ENCODE peak calls at places on chromosome 2, in six cellular contexts. U is right lobe of liver, S is upper lobe of left lung, M is tibial artery, Q is ovary, W is WTC11. L is an unnamed sample.

GRCh38 chr2:240441326-240441992 is 6.0 kb downstream of the GPC1 start:
- DNase-seq in U (no peak), S (no peak), M (no peak), Q (no peak), W (no peak), L (no peak)

GRCh38 chr2:173355132-173355865 is 627 bp downstream of the CDCA7 start:
- DNase-seq in U (no peak), S (peak; percentile 25), M (no peak), Q (peak; percentile 7), W (peak; percentile 63), L (peak; percentile 79)

GRCh38 chr2:15984367-15985255 is 44.3 kb downstream of the MYCN start:
- DNase-seq in U (no peak), S (no peak), M (no peak), Q (no peak), W (peak; percentile 44), L (peak; percentile 87)

GRCh38 chr2:56624181-56624580 is 440.4 kb downstream of the CCDC85A start:
- DNase-seq in U (no peak), S (no peak), M (no peak), Q (no peak), W (no peak), L (no peak)

GRCh38 chr2:175030380-175031271 is 25.4 kb upstream of the CHN1 start:
- DNase-seq in U (peak; percentile 83), S (no peak), M (no peak), Q (peak; percentile 14), W (peak; percentile 61), L (peak; percentile 33)

GRCh38 chr2:70132244-70133126 is 45.2 kb downstream of the PCBP1 start:
- DNase-seq in U (no peak), S (peak; percentile 60), M (peak; percentile 85), Q (peak; percentile 38), W (no peak), L (peak; percentile 44)

GRCh38 chr2:94986392-94986963 is 39.0 kb upstream of the MAL start:
- DNase-seq in U (no peak), S (peak; percentile 69), M (no peak), Q (no peak), W (peak; percentile 75), L (peak; percentile 63)

GRCh38 chr2:202147775-202148174 is 74.7 kb downstream of the KIAA2012 start:
- DNase-seq in U (no peak), S (no peak), M (no peak), Q (no peak), W (no peak), L (no peak)

GRCh38 chr2:9422321-9423099 is 818 bp downstream of the ITGB1BP1 start:
- DNase-seq in U (peak; percentile 55), S (peak; percentile 50), M (peak; percentile 73), Q (no peak), W (peak; percentile 42), L (peak; percentile 74)

GRCh38 chr2:65031341-65032015 is 24.7 kb upstream of the CEP68 start:
- DNase-seq in U (no peak), S (peak; percentile 31), M (no peak), Q (no peak), W (peak; percentile 53), L (no peak)

GRCh38 chr2:177489719-177490301 is 97.2 kb downstream of the AGPS start:
- DNase-seq in U (no peak), S (no peak), M (no peak), Q (no peak), W (no peak), L (peak; percentile 58)

GRCh38 chr2:19488009-19488691 is 129.7 kb upstream of the OSR1 start:
- DNase-seq in U (no peak), S (no peak), M (no peak), Q (no peak), W (no peak), L (no peak)

GRCh38 chr2:19480664-19481063 is 122.2 kb upstream of the OSR1 start:
- DNase-seq in U (no peak), S (no peak), M (no peak), Q (peak; percentile 19), W (no peak), L (no peak)

DNA sequence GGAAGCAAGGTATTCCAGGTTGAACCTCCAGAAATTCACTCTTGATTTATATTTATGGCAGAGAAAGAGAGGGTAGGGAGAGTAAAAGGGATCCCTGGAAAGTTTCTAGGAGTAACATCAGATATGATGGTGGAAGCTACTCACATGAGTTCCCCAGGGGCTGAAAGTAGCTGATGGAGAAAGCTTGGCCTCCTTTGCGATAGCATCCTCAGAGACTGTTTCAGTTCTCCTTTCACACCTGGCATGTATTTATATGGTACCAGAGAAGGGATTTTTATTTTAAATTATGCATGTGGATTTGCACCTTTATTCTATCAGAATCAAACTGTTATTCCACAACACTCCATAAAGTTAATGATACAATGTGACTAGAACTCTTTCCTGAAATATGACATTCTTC is 126.3 kb upstream of the OSR1 start:
- DNase-seq in U (no peak), S (no peak), M (no peak), Q (no peak), W (no peak), L (no peak)
- TF ChIP-seq CTCF in U (no peak), S (no peak), M (no peak), Q (no peak), W (no peak), L (no peak)

GRCh38 chr2:66574701-66575624 is 140.0 kb downstream of the MEIS1 start:
- DNase-seq in U (peak; percentile 65), S (peak; percentile 52), M (peak; percentile 73), Q (peak; percentile 83), W (peak; percentile 79), L (peak; percentile 91)
- TF ChIP-seq CTCF in U (peak; percentile 35), S (peak; percentile 48), M (peak; percentile 29), Q (peak; percentile 58), W (no peak), L (peak; percentile 68)

DNA sequence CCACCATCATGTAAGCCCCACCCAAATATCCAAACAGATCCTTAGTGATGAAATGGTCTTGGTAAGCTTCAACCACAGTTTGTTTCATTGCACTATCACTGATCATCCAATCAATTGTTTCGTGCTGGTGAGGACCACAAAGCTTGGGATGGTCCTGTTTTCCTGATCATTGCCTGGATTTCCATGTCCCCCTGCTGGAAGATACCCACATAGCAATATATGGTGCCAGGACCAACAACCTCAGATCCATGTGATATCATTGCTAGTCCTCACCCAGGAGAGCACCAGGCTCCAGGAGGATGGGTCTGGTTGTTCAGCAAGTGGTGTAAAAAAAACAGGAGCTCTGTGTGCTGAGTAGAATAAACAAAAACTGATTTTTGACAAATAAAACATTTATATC is 206.5 kb upstream of the SH3BP4 start:
- DNase-seq in U (no peak), S (no peak), M (no peak), Q (no peak), W (no peak), L (no peak)
- TF ChIP-seq CTCF in U (no peak), S (no peak), M (no peak), Q (no peak), W (peak; percentile 35), L (no peak)

GRCh38 chr2:101985101-101985792 is 6.5 kb upstream of the IL1R2 start:
- DNase-seq in U (no peak), S (no peak), M (no peak), Q (no peak), W (no peak), L (no peak)

GRCh38 chr2:101982630-101983029 is 9.1 kb upstream of the IL1R2 start:
- DNase-seq in U (no peak), S (no peak), M (no peak), Q (no peak), W (no peak), L (no peak)

GRCh38 chr2:101984656-101985055 is 7.1 kb upstream of the IL1R2 start:
- DNase-seq in U (no peak), S (no peak), M (no peak), Q (no peak), W (no peak), L (no peak)

GRCh38 chr2:101983486-101983885 is 8.3 kb upstream of the IL1R2 start:
- DNase-seq in U (no peak), S (no peak), M (no peak), Q (no peak), W (no peak), L (no peak)

DNA sequence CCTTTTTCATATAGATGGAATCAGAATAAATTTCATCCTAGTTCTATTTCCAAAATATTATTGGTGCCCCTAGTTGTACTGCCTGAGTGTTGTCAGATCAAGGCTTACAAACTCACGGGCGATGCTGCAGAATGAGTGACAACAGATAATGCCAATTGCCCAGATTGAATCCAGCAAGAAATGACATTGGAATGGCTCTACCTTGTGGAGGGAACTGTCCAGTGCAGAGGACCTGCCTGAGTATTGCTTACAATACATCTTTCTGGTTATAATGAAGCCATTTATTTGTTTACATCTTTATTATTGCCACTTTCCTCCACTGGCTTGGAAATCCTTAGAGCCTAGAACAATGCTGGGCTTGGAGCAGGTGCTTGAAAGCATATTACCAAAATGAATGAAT is 7.8 kb upstream of the IL1R2 start:
- DNase-seq in U (no peak), S (no peak), M (no peak), Q (no peak), W (no peak), L (peak; percentile 33)
- TF ChIP-seq CTCF in U (peak; percentile 69), S (no peak), M (peak; percentile 34), Q (peak; percentile 11), W (no peak), L (peak; percentile 40)